ENCODE peak calls at places on chromosome 13, in four cellular contexts. X, C, K and V are unnamed samples.

GRCh38 chr13:58018865-58019264 is 387.3 kb downstream of the PCDH17 start:
- DNase-seq in X (no peak), C (no peak), K (no peak), V (no peak)

GRCh38 chr13:91136806-91137205 is 210.7 kb upstream of the MIR17HG start:
- DNase-seq in X (no peak), C (no peak), K (no peak), V (no peak)

GRCh38 chr13:66887088-66887487 is 343.0 kb downstream of the PCDH9 start:
- DNase-seq in X (no peak), C (no peak), K (peak), V (no peak)

GRCh38 chr13:44879452-44880058 is 109.7 kb downstream of the NUFIP1 start:
- DNase-seq in X (peak), C (no peak), K (no peak), V (no peak)

GRCh38 chr13:55199132-55199531 is 1941.6 kb upstream of the PRR20A start:
- DNase-seq in X (no peak), C (no peak), K (no peak), V (no peak)

GRCh38 chr13:45373116-45373606 is 32.2 kb upstream of the TPT1 start:
- DNase-seq in X (no peak), C (no peak), K (no peak), V (no peak)

GRCh38 chr13:109785141-109785891 is 1.1 kb downstream of the IRS2 start:
- DNase-seq in X (no peak), C (peak), K (no peak), V (no peak)

GRCh38 chr13:110867380-110867779 is 47.5 kb downstream of the ANKRD10 start:
- DNase-seq in X (no peak), C (no peak), K (no peak), V (no peak)

GRCh38 chr13:38346764-38347163 is 2.9 kb upstream of the UFM1 start:
- DNase-seq in X (no peak), C (no peak), K (no peak), V (no peak)